ENCODE peak calls at places on chromosomes 3 and 15, in five cellular contexts. One of them, this sample, is unnamed.
A peak's percentile ranks its signal among the peaks of the same experiment; 100 is the strongest.

GRCh38 chr15:31265090-31265870 is 61.4 kb upstream of the KLF13 start:
- DNase-seq in hepatocyte: peak; percentile 46
- DNase-seq in AG09309: no peak
- DNase-seq in fibroblast of pulmonary artery: no peak
- DNase-seq in A549: no peak
- DNase-seq in this sample: no peak

GRCh38 chr15:31309893-31310606 is 16.6 kb upstream of the KLF13 start:
- DNase-seq in hepatocyte: no peak
- DNase-seq in A549: no peak
- DNase-seq in AG09309: no peak
- DNase-seq in fibroblast of pulmonary artery: no peak
- DNase-seq in this sample: no peak

GRCh38 chr3:159987291-159987711 is 1.3 kb upstream of the IL12A start:
- DNase-seq in A549: peak; percentile 25
- DNase-seq in fibroblast of pulmonary artery: no peak
- DNase-seq in hepatocyte: no peak
- DNase-seq in AG09309: no peak
- DNase-seq in this sample: peak; percentile 63

GRCh38 chr15:48221885-48222284 is 15.8 kb downstream of the SLC12A1 start:
- DNase-seq in fibroblast of pulmonary artery: no peak
- DNase-seq in hepatocyte: no peak
- DNase-seq in A549: no peak
- DNase-seq in AG09309: no peak
- DNase-seq in this sample: peak; percentile 55

GRCh38 chr3:57803647-57804081 is 47.6 kb downstream of the SLMAP start:
- DNase-seq in fibroblast of pulmonary artery: peak; percentile 91
- DNase-seq in AG09309: peak; percentile 68
- DNase-seq in A549: peak; percentile 88
- DNase-seq in hepatocyte: peak; percentile 69
- DNase-seq in this sample: peak; percentile 94

GRCh38 chr15:41394924-41395323 is 7.4 kb downstream of the NDUFAF1 start:
- DNase-seq in hepatocyte: no peak
- DNase-seq in A549: no peak
- DNase-seq in fibroblast of pulmonary artery: no peak
- DNase-seq in AG09309: no peak
- DNase-seq in this sample: no peak

GRCh38 chr3:56467108-56467507 is 1.2 kb downstream of the ERC2 start:
- DNase-seq in A549: peak; percentile 80
- DNase-seq in fibroblast of pulmonary artery: peak; percentile 62
- DNase-seq in hepatocyte: peak; percentile 91
- DNase-seq in AG09309: no peak
- DNase-seq in this sample: peak; percentile 28

GRCh38 chr3:105647047-105647446 is 221.8 kb downstream of the CBLB start:
- DNase-seq in A549: peak; percentile 76
- DNase-seq in fibroblast of pulmonary artery: peak; percentile 93
- DNase-seq in AG09309: peak; percentile 77
- DNase-seq in hepatocyte: peak; percentile 55
- DNase-seq in this sample: peak; percentile 88

GRCh38 chr3:123692041-123692440 is 107.2 kb upstream of the HACD2 start:
- DNase-seq in AG09309: no peak
- DNase-seq in fibroblast of pulmonary artery: peak; percentile 37
- DNase-seq in hepatocyte: no peak
- DNase-seq in A549: no peak
- DNase-seq in this sample: peak; percentile 60

GRCh38 chr3:152922554-152922953 is 87.6 kb downstream of the P2RY1 start:
- DNase-seq in A549: no peak
- DNase-seq in hepatocyte: no peak
- DNase-seq in AG09309: no peak
- DNase-seq in fibroblast of pulmonary artery: no peak
- DNase-seq in this sample: no peak

GRCh38 chr3:3196148-3196861 is 16.8 kb upstream of the CRBN start:
- DNase-seq in AG09309: no peak
- DNase-seq in A549: peak; percentile 22
- DNase-seq in fibroblast of pulmonary artery: peak; percentile 17
- DNase-seq in hepatocyte: peak; percentile 35
- DNase-seq in this sample: peak; percentile 12

GRCh38 chr3:17840651-17841050 is 98.2 kb upstream of the TBC1D5 start:
- DNase-seq in A549: no peak
- DNase-seq in fibroblast of pulmonary artery: no peak
- DNase-seq in hepatocyte: no peak
- DNase-seq in AG09309: no peak
- DNase-seq in this sample: no peak

GRCh38 chr3:119315600-119316312 is 21.6 kb downstream of the ARHGAP31 start:
- DNase-seq in fibroblast of pulmonary artery: peak; percentile 41
- DNase-seq in hepatocyte: no peak
- DNase-seq in AG09309: peak; percentile 37
- DNase-seq in A549: no peak
- DNase-seq in this sample: no peak

GRCh38 chr3:157856078-157856939 is 249.9 kb downstream of the SHOX2 start:
- DNase-seq in A549: no peak
- DNase-seq in AG09309: no peak
- DNase-seq in fibroblast of pulmonary artery: no peak
- DNase-seq in hepatocyte: no peak
- DNase-seq in this sample: no peak

GRCh38 chr3:45665101-45665572 is 24.1 kb upstream of the SACM1L start:
- DNase-seq in fibroblast of pulmonary artery: peak; percentile 53
- DNase-seq in AG09309: no peak
- DNase-seq in hepatocyte: peak; percentile 70
- DNase-seq in A549: peak; percentile 76
- DNase-seq in this sample: peak; percentile 56

GRCh38 chr3:125045965-125046364 is 9.8 kb downstream of the HEG1 start:
- DNase-seq in fibroblast of pulmonary artery: peak; percentile 69
- DNase-seq in hepatocyte: no peak
- DNase-seq in A549: no peak
- DNase-seq in AG09309: peak; percentile 39
- DNase-seq in this sample: peak; percentile 69

GRCh38 chr3:125039897-125040175 is 16.0 kb downstream of the HEG1 start:
- DNase-seq in A549: no peak
- DNase-seq in fibroblast of pulmonary artery: no peak
- DNase-seq in hepatocyte: no peak
- DNase-seq in AG09309: no peak
- DNase-seq in this sample: peak; percentile 47

GRCh38 chr3:125045194-125045593 is 10.6 kb downstream of the HEG1 start:
- DNase-seq in hepatocyte: no peak
- DNase-seq in fibroblast of pulmonary artery: peak; percentile 65
- DNase-seq in A549: no peak
- DNase-seq in AG09309: no peak
- DNase-seq in this sample: no peak

GRCh38 chr3:125042725-125043406 is 12.9 kb downstream of the HEG1 start:
- DNase-seq in fibroblast of pulmonary artery: peak; percentile 70
- DNase-seq in A549: no peak
- DNase-seq in hepatocyte: no peak
- DNase-seq in AG09309: no peak
- DNase-seq in this sample: peak; percentile 37

GRCh38 chr3:125043599-125044151 is 12.1 kb downstream of the HEG1 start:
- DNase-seq in fibroblast of pulmonary artery: no peak
- DNase-seq in AG09309: no peak
- DNase-seq in hepatocyte: no peak
- DNase-seq in A549: no peak
- DNase-seq in this sample: no peak
- TF ChIP-seq CTCF in fibroblast of pulmonary artery: no peak
- TF ChIP-seq CTCF in AG09309: no peak
- TF ChIP-seq CTCF in hepatocyte: no peak
- TF ChIP-seq CTCF in A549: no peak
- TF ChIP-seq CTCF in this sample: no peak

DNA sequence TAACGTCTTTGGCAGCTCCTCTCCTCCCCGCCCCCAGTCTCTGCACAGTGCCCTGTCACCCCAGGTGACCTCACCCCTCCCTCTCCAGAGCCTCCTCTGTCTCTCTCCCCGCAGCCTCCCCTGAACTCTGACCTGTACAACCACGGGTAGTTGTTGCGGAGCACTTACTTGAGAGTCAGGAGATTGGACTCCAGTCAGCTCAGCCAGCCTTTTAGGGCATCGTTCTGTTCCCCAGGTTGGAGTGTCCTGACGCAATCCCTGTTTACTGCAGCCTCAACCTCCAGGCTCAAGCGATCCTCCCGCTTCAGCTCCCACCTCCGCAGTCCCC is 177.7 kb downstream of the UACA start:
- DNase-seq in fibroblast of pulmonary artery: no peak
- DNase-seq in AG09309: no peak
- DNase-seq in hepatocyte: no peak
- DNase-seq in A549: no peak
- DNase-seq in this sample: no peak
- H3K4me3 ChIP-seq in fibroblast of pulmonary artery: no peak overlapping the region
- H3K4me3 ChIP-seq in AG09309: no peak overlapping the region
- H3K4me3 ChIP-seq in hepatocyte: no peak overlapping the region
- H3K4me3 ChIP-seq in A549: peak overlapping the region; percentile 41
- H3K4me3 ChIP-seq in this sample: no peak overlapping the region

DNA sequence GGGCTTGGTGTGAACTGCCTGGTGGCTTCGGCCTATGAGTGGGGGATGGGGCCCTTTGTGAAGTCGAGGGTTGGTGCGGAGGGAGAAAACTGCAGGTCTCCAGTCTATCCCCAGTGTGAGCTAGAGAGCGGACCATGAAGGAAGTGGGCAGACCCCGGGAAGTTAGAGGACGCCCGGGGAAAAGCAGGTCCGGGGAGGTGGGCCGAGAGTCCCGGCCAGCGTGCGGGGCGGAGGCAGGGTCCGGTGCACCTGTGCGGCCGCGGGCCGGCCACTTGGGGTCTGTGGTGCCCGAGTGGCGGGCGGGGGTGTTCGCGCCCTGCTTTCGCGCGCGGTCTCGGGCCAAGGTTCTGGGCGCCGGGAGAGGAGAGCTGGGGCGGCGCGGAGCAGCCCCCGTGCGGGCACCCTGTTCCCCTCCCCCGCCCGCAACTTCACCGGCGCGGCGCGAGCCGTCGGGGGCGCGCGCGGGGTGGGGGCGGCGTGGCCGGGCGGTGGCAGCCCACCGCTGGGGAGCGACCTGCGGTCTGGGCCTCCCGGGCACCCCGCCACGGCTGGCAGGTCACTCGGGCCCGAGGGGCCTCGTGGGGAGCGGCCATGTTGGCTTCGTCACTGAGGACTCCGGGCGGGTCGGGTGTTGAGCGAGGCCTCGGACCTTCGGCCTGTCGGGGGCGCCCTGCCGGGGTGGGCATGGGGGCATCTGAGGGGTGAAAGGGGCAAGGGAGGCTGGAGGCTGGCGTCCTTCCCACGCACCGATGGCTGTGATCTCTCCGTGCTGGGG is 4.8 kb downstream of the UBE2E1 start:
- DNase-seq in AG09309: no peak
- DNase-seq in hepatocyte: peak; percentile 74
- DNase-seq in A549: peak; percentile 64
- DNase-seq in fibroblast of pulmonary artery: no peak
- DNase-seq in this sample: peak; percentile 60
- TF ChIP-seq CTCF in AG09309: peak; percentile 17
- TF ChIP-seq CTCF in hepatocyte: peak; percentile 32
- TF ChIP-seq CTCF in A549: peak; percentile 49
- TF ChIP-seq CTCF in fibroblast of pulmonary artery: no peak
- TF ChIP-seq CTCF in this sample: peak; percentile 11

DNA sequence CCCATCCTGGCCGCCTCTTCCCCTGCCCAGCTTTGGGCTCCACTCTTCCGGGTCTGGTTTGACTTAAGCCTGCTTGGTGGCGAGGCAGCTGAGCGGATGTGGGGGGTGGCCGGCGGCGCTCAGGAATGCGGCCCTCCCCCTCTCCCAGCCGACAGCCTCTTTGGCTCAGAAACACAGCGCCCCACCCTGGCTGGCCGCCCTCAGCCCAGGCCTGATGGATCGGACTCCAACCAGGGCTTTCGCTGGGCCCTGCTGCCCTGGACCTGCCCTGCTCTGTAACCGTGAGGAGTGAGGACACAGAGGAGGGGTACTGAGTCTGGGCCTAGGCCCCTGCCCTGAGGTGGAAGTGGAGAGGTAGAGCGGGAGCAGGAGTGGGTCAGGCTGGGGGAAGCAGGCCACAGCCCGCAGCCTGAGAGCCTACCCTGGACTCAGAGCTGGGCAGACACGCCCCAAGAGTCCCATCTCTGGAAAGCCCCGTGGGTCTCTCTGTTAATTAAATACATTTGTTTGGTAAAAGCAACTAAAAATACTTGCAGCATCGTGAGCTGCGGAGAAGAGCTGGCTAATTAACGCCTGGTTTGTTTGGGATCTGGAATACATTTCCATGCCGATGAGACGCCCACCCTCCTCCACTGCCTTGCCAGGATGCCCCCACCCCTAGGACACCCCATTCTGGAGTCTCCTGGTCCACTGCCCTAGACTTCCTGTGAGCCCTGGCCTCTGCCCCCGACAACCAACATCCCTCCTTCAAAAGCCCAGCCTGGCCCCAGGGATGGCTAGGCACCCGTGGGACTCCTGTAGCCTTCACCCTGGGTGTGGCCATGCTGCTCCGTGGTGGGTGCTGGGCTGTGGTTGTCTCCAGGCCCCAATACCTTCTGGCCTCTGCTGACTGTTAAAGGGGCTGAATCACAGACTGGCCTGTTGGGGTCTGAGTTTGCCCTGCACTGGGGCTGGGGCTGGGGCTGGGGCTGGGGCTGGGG is 19.6 kb downstream of the PLXNA1 start:
- DNase-seq in hepatocyte: peak; percentile 88
- DNase-seq in AG09309: peak; percentile 70
- DNase-seq in A549: no peak
- DNase-seq in fibroblast of pulmonary artery: peak; percentile 92
- DNase-seq in this sample: peak; percentile 94
- H3K4me3 ChIP-seq in hepatocyte: no peak overlapping the region
- H3K4me3 ChIP-seq in AG09309: peak overlapping the region; percentile 24
- H3K4me3 ChIP-seq in A549: no peak overlapping the region
- H3K4me3 ChIP-seq in fibroblast of pulmonary artery: no peak overlapping the region
- H3K4me3 ChIP-seq in this sample: peak overlapping the region; percentile 16

DNA sequence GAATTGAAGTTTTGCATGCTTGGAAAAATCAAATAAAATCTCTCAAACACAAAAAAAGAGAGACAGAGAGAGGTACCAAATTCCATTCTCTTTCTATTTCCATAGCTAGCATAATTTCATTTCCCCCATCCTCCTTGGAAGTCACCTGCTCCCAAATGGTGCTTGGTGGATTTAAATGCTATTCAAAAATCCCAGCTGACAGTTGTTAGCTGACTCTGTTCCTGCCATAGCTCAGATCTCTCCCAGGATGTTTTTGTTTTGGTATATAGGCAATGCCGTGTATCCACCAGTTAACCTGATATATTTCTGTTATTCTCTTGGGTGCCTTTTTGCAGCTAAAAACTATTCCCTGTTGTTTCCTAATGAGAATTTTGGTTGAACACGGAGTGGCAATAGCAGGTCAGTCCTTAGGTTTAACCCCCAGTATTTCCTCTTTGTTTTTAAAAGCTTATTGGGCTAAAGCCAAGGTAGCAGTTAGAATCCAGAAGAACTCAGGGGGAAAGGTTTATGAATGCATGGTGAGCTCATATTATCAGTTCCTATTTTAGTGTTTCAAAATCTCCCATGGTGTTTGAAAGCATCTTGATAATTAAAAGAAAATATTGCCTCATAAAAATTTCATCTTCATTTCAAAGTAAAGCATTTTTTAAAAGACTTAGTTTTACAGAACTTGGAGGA is 240.0 kb upstream of the GBE1 start:
- DNase-seq in hepatocyte: no peak
- DNase-seq in AG09309: no peak
- DNase-seq in fibroblast of pulmonary artery: no peak
- DNase-seq in A549: no peak
- DNase-seq in this sample: no peak
- TF ChIP-seq CTCF in hepatocyte: no peak
- TF ChIP-seq CTCF in AG09309: no peak
- TF ChIP-seq CTCF in fibroblast of pulmonary artery: no peak
- TF ChIP-seq CTCF in A549: no peak
- TF ChIP-seq CTCF in this sample: no peak

This sample was measured in foreskin fibroblast.